ENCODE peak calls at places on chromosomes 11 and 22, in eight cellular contexts. One of them, this sample, is unnamed.

GRCh38 chr11:61853698-61854169 is 25.6 kb downstream of the FADS2 start:
- DNase-seq in AG09319: no peak
- DNase-seq in GM03348: no peak
- DNase-seq in stimulated activated CD8-positive, alpha-beta memory T cell treated with anti-CD3 and anti-CD28 coated beads, Interleukin-4, amount 100 ng/mL, for 24 hours: no peak
- DNase-seq in astrocyte of the spinal cord: no peak
- DNase-seq in RWPE1: no peak
- DNase-seq in mesendoderm: no peak
- DNase-seq in activated CD4-positive, CD25-positive, alpha-beta regulatory T cell treated with anti-CD3 and anti-CD28 coated beads, Interleukin-2, amount 50 U/mL, for 72 hours: no peak
- DNase-seq in this sample: no peak

GRCh38 chr22:25514436-25514835 is 50.0 kb upstream of the GRK3 start:
- DNase-seq in AG09319: peak
- DNase-seq in GM03348: no peak
- DNase-seq in stimulated activated CD8-positive, alpha-beta memory T cell treated with anti-CD3 and anti-CD28 coated beads, Interleukin-4, amount 100 ng/mL, for 24 hours: no peak
- DNase-seq in astrocyte of the spinal cord: no peak
- DNase-seq in RWPE1: peak
- DNase-seq in mesendoderm: peak
- DNase-seq in activated CD4-positive, CD25-positive, alpha-beta regulatory T cell treated with anti-CD3 and anti-CD28 coated beads, Interleukin-2, amount 50 U/mL, for 72 hours: no peak
- DNase-seq in this sample: no peak

GRCh38 chr22:40190501-40190900 is 12.8 kb downstream of the TNRC6B start:
- DNase-seq in AG09319: no peak
- DNase-seq in GM03348: no peak
- DNase-seq in stimulated activated CD8-positive, alpha-beta memory T cell treated with anti-CD3 and anti-CD28 coated beads, Interleukin-4, amount 100 ng/mL, for 24 hours: no peak
- DNase-seq in astrocyte of the spinal cord: no peak
- DNase-seq in RWPE1: no peak
- DNase-seq in mesendoderm: no peak
- DNase-seq in activated CD4-positive, CD25-positive, alpha-beta regulatory T cell treated with anti-CD3 and anti-CD28 coated beads, Interleukin-2, amount 50 U/mL, for 72 hours: no peak
- DNase-seq in this sample: no peak

GRCh38 chr11:3094223-3094824 is 37.1 kb upstream of the CARS1 start:
- DNase-seq in AG09319: no peak
- DNase-seq in GM03348: no peak
- DNase-seq in stimulated activated CD8-positive, alpha-beta memory T cell treated with anti-CD3 and anti-CD28 coated beads, Interleukin-4, amount 100 ng/mL, for 24 hours: no peak
- DNase-seq in astrocyte of the spinal cord: no peak
- DNase-seq in RWPE1: no peak
- DNase-seq in mesendoderm: no peak
- DNase-seq in activated CD4-positive, CD25-positive, alpha-beta regulatory T cell treated with anti-CD3 and anti-CD28 coated beads, Interleukin-2, amount 50 U/mL, for 72 hours: no peak
- DNase-seq in this sample: no peak

GRCh38 chr11:87445002-87445401 is 407.3 kb downstream of the TMEM135 start:
- DNase-seq in AG09319: no peak
- DNase-seq in GM03348: peak
- DNase-seq in stimulated activated CD8-positive, alpha-beta memory T cell treated with anti-CD3 and anti-CD28 coated beads, Interleukin-4, amount 100 ng/mL, for 24 hours: no peak
- DNase-seq in astrocyte of the spinal cord: peak
- DNase-seq in RWPE1: no peak
- DNase-seq in mesendoderm: no peak
- DNase-seq in activated CD4-positive, CD25-positive, alpha-beta regulatory T cell treated with anti-CD3 and anti-CD28 coated beads, Interleukin-2, amount 50 U/mL, for 72 hours: no peak
- DNase-seq in this sample: no peak

GRCh38 chr11:457071-457760 is 7.1 kb downstream of the PTDSS2 start:
- DNase-seq in AG09319: no peak
- DNase-seq in GM03348: no peak
- DNase-seq in stimulated activated CD8-positive, alpha-beta memory T cell treated with anti-CD3 and anti-CD28 coated beads, Interleukin-4, amount 100 ng/mL, for 24 hours: no peak
- DNase-seq in astrocyte of the spinal cord: no peak
- DNase-seq in RWPE1: no peak
- DNase-seq in mesendoderm: no peak
- DNase-seq in activated CD4-positive, CD25-positive, alpha-beta regulatory T cell treated with anti-CD3 and anti-CD28 coated beads, Interleukin-2, amount 50 U/mL, for 72 hours: no peak
- DNase-seq in this sample: no peak

GRCh38 chr11:96755209-96755608 is 365.4 kb downstream of the JRKL start:
- DNase-seq in AG09319: no peak
- DNase-seq in GM03348: no peak
- DNase-seq in stimulated activated CD8-positive, alpha-beta memory T cell treated with anti-CD3 and anti-CD28 coated beads, Interleukin-4, amount 100 ng/mL, for 24 hours: no peak
- DNase-seq in astrocyte of the spinal cord: no peak
- DNase-seq in RWPE1: no peak
- DNase-seq in mesendoderm: no peak
- DNase-seq in activated CD4-positive, CD25-positive, alpha-beta regulatory T cell treated with anti-CD3 and anti-CD28 coated beads, Interleukin-2, amount 50 U/mL, for 72 hours: no peak
- DNase-seq in this sample: no peak

GRCh38 chr22:42805998-42806481 is 51.0 kb downstream of the ARFGAP3 start:
- DNase-seq in AG09319: no peak
- DNase-seq in GM03348: no peak
- DNase-seq in stimulated activated CD8-positive, alpha-beta memory T cell treated with anti-CD3 and anti-CD28 coated beads, Interleukin-4, amount 100 ng/mL, for 24 hours: no peak
- DNase-seq in astrocyte of the spinal cord: peak
- DNase-seq in RWPE1: no peak
- DNase-seq in mesendoderm: no peak
- DNase-seq in activated CD4-positive, CD25-positive, alpha-beta regulatory T cell treated with anti-CD3 and anti-CD28 coated beads, Interleukin-2, amount 50 U/mL, for 72 hours: no peak
- DNase-seq in this sample: peak

GRCh38 chr11:20158597-20159257 is 1.5 kb downstream of the DBX1 start:
- DNase-seq in AG09319: no peak
- DNase-seq in GM03348: peak
- DNase-seq in stimulated activated CD8-positive, alpha-beta memory T cell treated with anti-CD3 and anti-CD28 coated beads, Interleukin-4, amount 100 ng/mL, for 24 hours: no peak
- DNase-seq in astrocyte of the spinal cord: peak
- DNase-seq in RWPE1: peak
- DNase-seq in mesendoderm: peak
- DNase-seq in activated CD4-positive, CD25-positive, alpha-beta regulatory T cell treated with anti-CD3 and anti-CD28 coated beads, Interleukin-2, amount 50 U/mL, for 72 hours: no peak
- DNase-seq in this sample: peak

GRCh38 chr11:37422511-37422910 is 824.5 kb upstream of the RAG2 start:
- DNase-seq in AG09319: no peak
- DNase-seq in GM03348: no peak
- DNase-seq in stimulated activated CD8-positive, alpha-beta memory T cell treated with anti-CD3 and anti-CD28 coated beads, Interleukin-4, amount 100 ng/mL, for 24 hours: no peak
- DNase-seq in astrocyte of the spinal cord: no peak
- DNase-seq in RWPE1: no peak
- DNase-seq in mesendoderm: no peak
- DNase-seq in activated CD4-positive, CD25-positive, alpha-beta regulatory T cell treated with anti-CD3 and anti-CD28 coated beads, Interleukin-2, amount 50 U/mL, for 72 hours: no peak
- DNase-seq in this sample: no peak

GRCh38 chr11:79087957-79088318 is 352.9 kb downstream of the TENM4 start:
- DNase-seq in AG09319: no peak
- DNase-seq in GM03348: no peak
- DNase-seq in stimulated activated CD8-positive, alpha-beta memory T cell treated with anti-CD3 and anti-CD28 coated beads, Interleukin-4, amount 100 ng/mL, for 24 hours: no peak
- DNase-seq in astrocyte of the spinal cord: no peak
- DNase-seq in RWPE1: no peak
- DNase-seq in mesendoderm: no peak
- DNase-seq in activated CD4-positive, CD25-positive, alpha-beta regulatory T cell treated with anti-CD3 and anti-CD28 coated beads, Interleukin-2, amount 50 U/mL, for 72 hours: no peak
- DNase-seq in this sample: peak

GRCh38 chr22:35411112-35411511 is 11.2 kb downstream of the MCM5 start:
- DNase-seq in AG09319: no peak
- DNase-seq in GM03348: no peak
- DNase-seq in stimulated activated CD8-positive, alpha-beta memory T cell treated with anti-CD3 and anti-CD28 coated beads, Interleukin-4, amount 100 ng/mL, for 24 hours: no peak
- DNase-seq in astrocyte of the spinal cord: no peak
- DNase-seq in RWPE1: no peak
- DNase-seq in mesendoderm: peak
- DNase-seq in activated CD4-positive, CD25-positive, alpha-beta regulatory T cell treated with anti-CD3 and anti-CD28 coated beads, Interleukin-2, amount 50 U/mL, for 72 hours: no peak
- DNase-seq in this sample: no peak

GRCh38 chr11:59615132-59615636 is 390 bp downstream of the OSBP start:
- DNase-seq in AG09319: no peak
- DNase-seq in GM03348: no peak
- DNase-seq in stimulated activated CD8-positive, alpha-beta memory T cell treated with anti-CD3 and anti-CD28 coated beads, Interleukin-4, amount 100 ng/mL, for 24 hours: peak
- DNase-seq in astrocyte of the spinal cord: no peak
- DNase-seq in RWPE1: peak
- DNase-seq in mesendoderm: peak
- DNase-seq in activated CD4-positive, CD25-positive, alpha-beta regulatory T cell treated with anti-CD3 and anti-CD28 coated beads, Interleukin-2, amount 50 U/mL, for 72 hours: peak
- DNase-seq in this sample: peak

GRCh38 chr22:45742866-45743450 is 71.3 kb downstream of the ATXN10 start:
- DNase-seq in AG09319: peak
- DNase-seq in GM03348: no peak
- DNase-seq in stimulated activated CD8-positive, alpha-beta memory T cell treated with anti-CD3 and anti-CD28 coated beads, Interleukin-4, amount 100 ng/mL, for 24 hours: no peak
- DNase-seq in astrocyte of the spinal cord: peak
- DNase-seq in RWPE1: peak
- DNase-seq in mesendoderm: no peak
- DNase-seq in activated CD4-positive, CD25-positive, alpha-beta regulatory T cell treated with anti-CD3 and anti-CD28 coated beads, Interleukin-2, amount 50 U/mL, for 72 hours: no peak
- DNase-seq in this sample: peak

GRCh38 chr11:125457814-125458343 is 38.2 kb downstream of the FEZ1 start:
- DNase-seq in AG09319: peak
- DNase-seq in GM03348: peak
- DNase-seq in stimulated activated CD8-positive, alpha-beta memory T cell treated with anti-CD3 and anti-CD28 coated beads, Interleukin-4, amount 100 ng/mL, for 24 hours: no peak
- DNase-seq in astrocyte of the spinal cord: peak
- DNase-seq in RWPE1: no peak
- DNase-seq in mesendoderm: peak
- DNase-seq in activated CD4-positive, CD25-positive, alpha-beta regulatory T cell treated with anti-CD3 and anti-CD28 coated beads, Interleukin-2, amount 50 U/mL, for 72 hours: no peak
- DNase-seq in this sample: peak

GRCh38 chr11:12157241-12157661 is 46.9 kb downstream of the MICAL2 start:
- DNase-seq in AG09319: no peak
- DNase-seq in GM03348: peak
- DNase-seq in stimulated activated CD8-positive, alpha-beta memory T cell treated with anti-CD3 and anti-CD28 coated beads, Interleukin-4, amount 100 ng/mL, for 24 hours: no peak
- DNase-seq in astrocyte of the spinal cord: peak
- DNase-seq in RWPE1: no peak
- DNase-seq in mesendoderm: no peak
- DNase-seq in activated CD4-positive, CD25-positive, alpha-beta regulatory T cell treated with anti-CD3 and anti-CD28 coated beads, Interleukin-2, amount 50 U/mL, for 72 hours: no peak
- DNase-seq in this sample: peak

GRCh38 chr11:119616586-119617342 is 112.2 kb downstream of the NECTIN1 start:
- DNase-seq in AG09319: no peak
- DNase-seq in GM03348: no peak
- DNase-seq in stimulated activated CD8-positive, alpha-beta memory T cell treated with anti-CD3 and anti-CD28 coated beads, Interleukin-4, amount 100 ng/mL, for 24 hours: no peak
- DNase-seq in astrocyte of the spinal cord: no peak
- DNase-seq in RWPE1: no peak
- DNase-seq in mesendoderm: peak
- DNase-seq in activated CD4-positive, CD25-positive, alpha-beta regulatory T cell treated with anti-CD3 and anti-CD28 coated beads, Interleukin-2, amount 50 U/mL, for 72 hours: no peak
- DNase-seq in this sample: no peak

GRCh38 chr11:10441652-10442503 is 13.2 kb upstream of the AMPD3 start:
- DNase-seq in AG09319: no peak
- DNase-seq in GM03348: no peak
- DNase-seq in stimulated activated CD8-positive, alpha-beta memory T cell treated with anti-CD3 and anti-CD28 coated beads, Interleukin-4, amount 100 ng/mL, for 24 hours: no peak
- DNase-seq in astrocyte of the spinal cord: peak
- DNase-seq in RWPE1: no peak
- DNase-seq in mesendoderm: no peak
- DNase-seq in activated CD4-positive, CD25-positive, alpha-beta regulatory T cell treated with anti-CD3 and anti-CD28 coated beads, Interleukin-2, amount 50 U/mL, for 72 hours: no peak
- DNase-seq in this sample: no peak

GRCh38 chr22:43889366-43890253 is 2.2 kb downstream of the PNPLA5 start:
- DNase-seq in AG09319: no peak
- DNase-seq in GM03348: peak
- DNase-seq in stimulated activated CD8-positive, alpha-beta memory T cell treated with anti-CD3 and anti-CD28 coated beads, Interleukin-4, amount 100 ng/mL, for 24 hours: no peak
- DNase-seq in astrocyte of the spinal cord: peak
- DNase-seq in RWPE1: no peak
- DNase-seq in mesendoderm: peak
- DNase-seq in activated CD4-positive, CD25-positive, alpha-beta regulatory T cell treated with anti-CD3 and anti-CD28 coated beads, Interleukin-2, amount 50 U/mL, for 72 hours: no peak
- DNase-seq in this sample: peak

GRCh38 chr11:116112031-116112935 is 608.1 kb upstream of the CADM1 start:
- DNase-seq in AG09319: no peak
- DNase-seq in GM03348: no peak
- DNase-seq in stimulated activated CD8-positive, alpha-beta memory T cell treated with anti-CD3 and anti-CD28 coated beads, Interleukin-4, amount 100 ng/mL, for 24 hours: no peak
- DNase-seq in astrocyte of the spinal cord: no peak
- DNase-seq in RWPE1: no peak
- DNase-seq in mesendoderm: no peak
- DNase-seq in activated CD4-positive, CD25-positive, alpha-beta regulatory T cell treated with anti-CD3 and anti-CD28 coated beads, Interleukin-2, amount 50 U/mL, for 72 hours: no peak
- DNase-seq in this sample: no peak

GRCh38 chr11:67277231-67277961 is 11.1 kb downstream of the GRK2 start:
- DNase-seq in AG09319: no peak
- DNase-seq in GM03348: peak
- DNase-seq in stimulated activated CD8-positive, alpha-beta memory T cell treated with anti-CD3 and anti-CD28 coated beads, Interleukin-4, amount 100 ng/mL, for 24 hours: peak
- DNase-seq in astrocyte of the spinal cord: peak
- DNase-seq in RWPE1: no peak
- DNase-seq in mesendoderm: peak
- DNase-seq in activated CD4-positive, CD25-positive, alpha-beta regulatory T cell treated with anti-CD3 and anti-CD28 coated beads, Interleukin-2, amount 50 U/mL, for 72 hours: peak
- DNase-seq in this sample: peak

GRCh38 chr22:38572065-38572464 is 2.1 kb upstream of the DMC1 start:
- DNase-seq in AG09319: peak
- DNase-seq in GM03348: peak
- DNase-seq in stimulated activated CD8-positive, alpha-beta memory T cell treated with anti-CD3 and anti-CD28 coated beads, Interleukin-4, amount 100 ng/mL, for 24 hours: no peak
- DNase-seq in astrocyte of the spinal cord: peak
- DNase-seq in RWPE1: peak
- DNase-seq in mesendoderm: peak
- DNase-seq in activated CD4-positive, CD25-positive, alpha-beta regulatory T cell treated with anti-CD3 and anti-CD28 coated beads, Interleukin-2, amount 50 U/mL, for 72 hours: no peak
- DNase-seq in this sample: peak

GRCh38 chr11:1757861-1758610 is 5.7 kb downstream of the CTSD start:
- DNase-seq in AG09319: no peak
- DNase-seq in GM03348: no peak
- DNase-seq in stimulated activated CD8-positive, alpha-beta memory T cell treated with anti-CD3 and anti-CD28 coated beads, Interleukin-4, amount 100 ng/mL, for 24 hours: peak
- DNase-seq in astrocyte of the spinal cord: no peak
- DNase-seq in RWPE1: no peak
- DNase-seq in mesendoderm: no peak
- DNase-seq in activated CD4-positive, CD25-positive, alpha-beta regulatory T cell treated with anti-CD3 and anti-CD28 coated beads, Interleukin-2, amount 50 U/mL, for 72 hours: no peak
- DNase-seq in this sample: no peak

GRCh38 chr22:49786976-49787843 is 40.5 kb downstream of the BRD1 start:
- DNase-seq in AG09319: no peak
- DNase-seq in GM03348: no peak
- DNase-seq in stimulated activated CD8-positive, alpha-beta memory T cell treated with anti-CD3 and anti-CD28 coated beads, Interleukin-4, amount 100 ng/mL, for 24 hours: no peak
- DNase-seq in astrocyte of the spinal cord: no peak
- DNase-seq in RWPE1: no peak
- DNase-seq in mesendoderm: no peak
- DNase-seq in activated CD4-positive, CD25-positive, alpha-beta regulatory T cell treated with anti-CD3 and anti-CD28 coated beads, Interleukin-2, amount 50 U/mL, for 72 hours: no peak
- DNase-seq in this sample: no peak

GRCh38 chr11:75469785-75470405 is 36.9 kb upstream of the KLHL35 start:
- DNase-seq in AG09319: no peak
- DNase-seq in GM03348: no peak
- DNase-seq in stimulated activated CD8-positive, alpha-beta memory T cell treated with anti-CD3 and anti-CD28 coated beads, Interleukin-4, amount 100 ng/mL, for 24 hours: no peak
- DNase-seq in astrocyte of the spinal cord: no peak
- DNase-seq in RWPE1: no peak
- DNase-seq in mesendoderm: no peak
- DNase-seq in activated CD4-positive, CD25-positive, alpha-beta regulatory T cell treated with anti-CD3 and anti-CD28 coated beads, Interleukin-2, amount 50 U/mL, for 72 hours: no peak
- DNase-seq in this sample: no peak

GRCh38 chr11:33802414-33802950 is 28.2 kb upstream of the FBXO3 start:
- DNase-seq in AG09319: peak
- DNase-seq in GM03348: peak
- DNase-seq in stimulated activated CD8-positive, alpha-beta memory T cell treated with anti-CD3 and anti-CD28 coated beads, Interleukin-4, amount 100 ng/mL, for 24 hours: peak
- DNase-seq in astrocyte of the spinal cord: peak
- DNase-seq in RWPE1: no peak
- DNase-seq in mesendoderm: peak
- DNase-seq in activated CD4-positive, CD25-positive, alpha-beta regulatory T cell treated with anti-CD3 and anti-CD28 coated beads, Interleukin-2, amount 50 U/mL, for 72 hours: no peak
- DNase-seq in this sample: peak

GRCh38 chr11:24496728-24497396 is at the start of gene LUZP2:
- DNase-seq in AG09319: no peak
- DNase-seq in GM03348: peak
- DNase-seq in stimulated activated CD8-positive, alpha-beta memory T cell treated with anti-CD3 and anti-CD28 coated beads, Interleukin-4, amount 100 ng/mL, for 24 hours: no peak
- DNase-seq in astrocyte of the spinal cord: peak
- DNase-seq in RWPE1: peak
- DNase-seq in mesendoderm: peak
- DNase-seq in activated CD4-positive, CD25-positive, alpha-beta regulatory T cell treated with anti-CD3 and anti-CD28 coated beads, Interleukin-2, amount 50 U/mL, for 72 hours: no peak
- DNase-seq in this sample: peak

GRCh38 chr11:73520358-73521061 is 77.4 kb downstream of the FAM168A start:
- DNase-seq in AG09319: no peak
- DNase-seq in GM03348: no peak
- DNase-seq in stimulated activated CD8-positive, alpha-beta memory T cell treated with anti-CD3 and anti-CD28 coated beads, Interleukin-4, amount 100 ng/mL, for 24 hours: no peak
- DNase-seq in astrocyte of the spinal cord: peak
- DNase-seq in RWPE1: no peak
- DNase-seq in mesendoderm: no peak
- DNase-seq in activated CD4-positive, CD25-positive, alpha-beta regulatory T cell treated with anti-CD3 and anti-CD28 coated beads, Interleukin-2, amount 50 U/mL, for 72 hours: no peak
- DNase-seq in this sample: no peak

This sample was measured in cardiac fibroblast.